ENCODE peak calls at places on chromosomes 7 and 10, in eight cellular contexts. U, B, H, T, G, Z, W and O are unnamed samples.

GRCh38 chr7:99191869-99192596 is 15.9 kb downstream of the KPNA7 start:
- DNase-seq in U (no peak), B (no peak), H (no peak), T (no peak), G (no peak), Z (no peak), W (no peak), O (no peak)

GRCh38 chr7:20229652-20230500 is 12.7 kb upstream of the MACC1 start:
- DNase-seq in U (no peak), B (no peak), H (no peak), T (no peak), G (no peak), Z (no peak), W (peak; percentile 97), O (no peak)

GRCh38 chr10:2456834-2457233 is 610.5 kb upstream of the PFKP start:
- DNase-seq in U (peak; percentile 38), B (no peak), H (no peak), T (no peak), G (no peak), Z (no peak), W (no peak), O (no peak)

GRCh38 chr10:19832624-19833507 is 16.6 kb downstream of the PLXDC2 start:
- DNase-seq in U (peak; percentile 44), B (no peak), H (no peak), T (no peak), G (no peak), Z (no peak), W (no peak), O (no peak)

GRCh38 chr7:28315565-28316420 is 96.5 kb upstream of the CREB5 start:
- DNase-seq in U (no peak), B (no peak), H (no peak), T (no peak), G (no peak), Z (no peak), W (peak; percentile 26), O (no peak)

GRCh38 chr7:57641521-57642067 is 191.6 kb downstream of the ZNF716 start:
- DNase-seq in U (no peak), B (no peak), H (no peak), T (no peak), G (no peak), Z (no peak), W (no peak), O (no peak)

GRCh38 chr10:72162978-72163377 is 52.8 kb upstream of the ANAPC16 start:
- DNase-seq in U (no peak), B (no peak), H (no peak), T (no peak), G (no peak), Z (peak; percentile 15), W (peak; percentile 75), O (no peak)

GRCh38 chr10:6053816-6054581 is 8.2 kb downstream of the IL2RA start:
- DNase-seq in U (no peak), B (peak; percentile 50), H (no peak), T (no peak), G (no peak), Z (peak; percentile 65), W (no peak), O (no peak)

GRCh38 chr10:6988654-6989053 is 408.6 kb upstream of the PRKCQ start:
- DNase-seq in U (no peak), B (no peak), H (peak; percentile 16), T (no peak), G (no peak), Z (peak; percentile 17), W (no peak), O (no peak)

GRCh38 chr10:124308811-124309210 is 109.9 kb downstream of the OAT start:
- DNase-seq in U (no peak), B (no peak), H (no peak), T (no peak), G (no peak), Z (no peak), W (no peak), O (no peak)

GRCh38 chr10:15167411-15168295 is 840 bp downstream of the NMT2 start:
- DNase-seq in U (peak; percentile 75), B (peak; percentile 40), H (peak; percentile 56), T (peak; percentile 2), G (peak; percentile 66), Z (no peak), W (peak; percentile 34), O (no peak)

GRCh38 chr7:13327669-13328068 is 640.2 kb downstream of the ARL4A start:
- DNase-seq in U (no peak), B (no peak), H (no peak), T (no peak), G (no peak), Z (no peak), W (peak; percentile 47), O (no peak)

GRCh38 chr10:122244001-122244715 is 26.9 kb upstream of the BTBD16 start:
- DNase-seq in U (no peak), B (no peak), H (no peak), T (no peak), G (no peak), Z (no peak), W (no peak), O (no peak)

GRCh38 chr10:60114765-60115586 is 208.6 kb upstream of the CCDC6 start:
- DNase-seq in U (peak; percentile 52), B (no peak), H (no peak), T (peak; percentile 13), G (no peak), Z (peak; percentile 70), W (peak; percentile 89), O (no peak)

GRCh38 chr10:48792121-48792520 is 107.4 kb downstream of the WDFY4 start:
- DNase-seq in U (no peak), B (no peak), H (no peak), T (no peak), G (no peak), Z (no peak), W (no peak), O (no peak)

GRCh38 chr7:64630496-64630895 is 35.4 kb upstream of the ZNF107 start:
- DNase-seq in U (peak; percentile 18), B (no peak), H (no peak), T (peak; percentile 21), G (no peak), Z (no peak), W (peak; percentile 32), O (no peak)

GRCh38 chr10:63976538-63976937 is 455.3 kb downstream of the REEP3 start:
- DNase-seq in U (peak; percentile 68), B (peak; percentile 51), H (peak; percentile 43), T (no peak), G (no peak), Z (peak; percentile 4), W (peak; percentile 35), O (no peak)

GRCh38 chr7:8295638-8296361 is 33.8 kb upstream of the ICA1 start:
- DNase-seq in U (peak; percentile 86), B (peak; percentile 38), H (peak; percentile 19), T (peak; percentile 88), G (peak; percentile 53), Z (peak; percentile 66), W (peak; percentile 84), O (no peak)

GRCh38 chr7:128902761-128903585 is 7.5 kb downstream of the KCP start:
- DNase-seq in U (no peak), B (no peak), H (no peak), T (no peak), G (no peak), Z (no peak), W (no peak), O (no peak)

GRCh38 chr10:637221-637620 is 52.2 kb downstream of the DIP2C start:
- DNase-seq in U (no peak), B (no peak), H (no peak), T (no peak), G (no peak), Z (no peak), W (no peak), O (no peak)

GRCh38 chr7:76040126-76040525 is 7.7 kb downstream of the STYXL1 start:
- DNase-seq in U (no peak), B (no peak), H (no peak), T (no peak), G (no peak), Z (no peak), W (no peak), O (no peak)

GRCh38 chr7:4785371-4785770 is 9.9 kb downstream of the AP5Z1 start:
- DNase-seq in U (no peak), B (no peak), H (no peak), T (no peak), G (no peak), Z (no peak), W (no peak), O (no peak)

GRCh38 chr7:130733866-130734524 is at the start of gene KLF14:
- DNase-seq in U (peak; percentile 79), B (no peak), H (peak; percentile 35), T (peak; percentile 53), G (peak; percentile 57), Z (no peak), W (no peak), O (no peak)

GRCh38 chr7:27685209-27685608 is 22.5 kb upstream of the HIBADH start:
- DNase-seq in U (no peak), B (no peak), H (no peak), T (no peak), G (no peak), Z (no peak), W (no peak), O (no peak)

GRCh38 chr7:54987772-54988171 is 31.0 kb upstream of the EGFR start:
- DNase-seq in U (no peak), B (no peak), H (no peak), T (no peak), G (no peak), Z (no peak), W (no peak), O (no peak)

GRCh38 chr10:97640868-97641811 is 669 bp downstream of the PI4K2A start:
- DNase-seq in U (peak; percentile 62), B (no peak), H (peak; percentile 30), T (no peak), G (peak; percentile 50), Z (no peak), W (peak; percentile 49), O (no peak)

GRCh38 chr7:99928994-99929729 is at the start of gene GJC3:
- DNase-seq in U (peak; percentile 83), B (peak; percentile 54), H (peak; percentile 46), T (no peak), G (peak; percentile 57), Z (peak; percentile 66), W (peak; percentile 63), O (no peak)

GRCh38 chr10:97915761-97916160 is 66.1 kb downstream of the GOLGA7B start:
- DNase-seq in U (no peak), B (no peak), H (no peak), T (no peak), G (no peak), Z (no peak), W (no peak), O (no peak)